ENCODE peak calls at places on chromosomes 5 and 9, in six cellular contexts. R, K, U, D, B and L are unnamed samples.

GRCh38 chr5:168176251-168176650 is 115.2 kb upstream of the WWC1 start:
- DNase-seq in R (no peak), K (no peak), U (no peak), D (no peak), B (no peak), L (no peak)

GRCh38 chr9:23434654-23435053 is 391.4 kb downstream of the ELAVL2 start:
- DNase-seq in B (no peak), D (no peak), R (no peak), K (no peak), U (no peak), L (no peak)

GRCh38 chr9:121331992-121332685 is 37.9 kb downstream of the STOM start:
- DNase-seq in B (no peak), D (no peak), U (no peak), K (no peak), R (no peak), L (no peak)

GRCh38 chr5:147504001-147504400 is 5.9 kb downstream of the DPYSL3 start:
- DNase-seq in K (no peak), R (no peak), D (no peak), U (no peak), B (no peak), L (no peak)

GRCh38 chr5:51034501-51034900 is 348.7 kb upstream of the ISL1 start:
- DNase-seq in D (peak), K (no peak), U (no peak), B (no peak), R (no peak), L (no peak)

GRCh38 chr5:138926688-138927448 is 51.7 kb upstream of the LRRTM2 start:
- DNase-seq in R (no peak), D (no peak), B (no peak), K (no peak), U (no peak), L (no peak)

GRCh38 chr5:103358305-103358996 is 99.9 kb downstream of the MACIR start:
- DNase-seq in R (no peak), B (no peak), D (no peak), U (no peak), K (no peak), L (no peak)

GRCh38 chr5:151264113-151264512 is 11.1 kb downstream of the GM2A start:
- DNase-seq in K (no peak), D (no peak), R (no peak), B (no peak), U (no peak), L (no peak)

GRCh38 chr5:72106922-72107873 is at the start of gene MAP1B:
- DNase-seq in B (no peak), R (peak), D (peak), K (peak), U (peak), L (peak)

GRCh38 chr9:132973166-132973565 is 5.3 kb upstream of the GFI1B start:
- DNase-seq in B (no peak), D (no peak), K (no peak), R (no peak), U (no peak), L (no peak)

GRCh38 chr9:108374606-108375005 is 481.2 kb downstream of the ACTL7B start:
- DNase-seq in R (no peak), B (no peak), D (no peak), U (no peak), K (no peak), L (no peak)

GRCh38 chr5:119367502-119368237 is 11.9 kb downstream of the TNFAIP8 start:
- DNase-seq in U (no peak), B (no peak), D (no peak), K (no peak), R (no peak), L (no peak)

GRCh38 chr9:6014668-6015270 is 655 bp downstream of the RANBP6 start:
- DNase-seq in K (no peak), U (no peak), D (no peak), B (no peak), R (no peak), L (no peak)

GRCh38 chr5:59607126-59607807 is 286.3 kb downstream of the PDE4D start:
- DNase-seq in K (no peak), R (no peak), U (no peak), D (peak), B (no peak), L (no peak)

GRCh38 chr5:36908544-36909260 is 32.1 kb downstream of the NIPBL start:
- DNase-seq in K (no peak), R (no peak), D (no peak), U (no peak), B (no peak), L (no peak)

GRCh38 chr9:127207734-127208410 is 56.7 kb upstream of the GARNL3 start:
- DNase-seq in K (no peak), U (no peak), R (no peak), B (no peak), D (no peak), L (no peak)

GRCh38 chr5:125696762-125697161 is 726.4 kb upstream of the GRAMD2B start:
- DNase-seq in B (no peak), D (no peak), R (no peak), U (no peak), K (no peak), L (no peak)

GRCh38 chr5:56522972-56523371 is 289.8 kb upstream of the ANKRD55 start:
- DNase-seq in B (no peak), U (no peak), K (no peak), R (no peak), D (no peak), L (no peak)

GRCh38 chr5:61256474-61256873 is 75.6 kb upstream of the ZSWIM6 start:
- DNase-seq in B (no peak), K (no peak), D (no peak), R (no peak), U (no peak), L (peak)

GRCh38 chr5:134175874-134176522 is 752 bp downstream of the SKP1 start:
- DNase-seq in D (peak), U (no peak), B (no peak), K (no peak), R (no peak), L (no peak)

GRCh38 chr9:75185585-75186170 is 97.4 kb downstream of the OSTF1 start:
- DNase-seq in R (no peak), B (no peak), K (peak), D (peak), U (no peak), L (peak)

GRCh38 chr5:80255425-80255751 is 460 bp downstream of the SERINC5 start:
- DNase-seq in R (peak), B (peak), U (no peak), K (no peak), D (peak), L (peak)

GRCh38 chr9:33375841-33376321 is 26.5 kb downstream of the AQP7 start:
- DNase-seq in U (no peak), B (no peak), D (no peak), R (no peak), K (no peak), L (no peak)

GRCh38 chr9:133869674-133870419 is 122.3 kb downstream of the VAV2 start:
- DNase-seq in B (no peak), R (no peak), U (no peak), K (no peak), D (no peak), L (no peak)